ENCODE peak calls at places on chromosome 10, in four cellular contexts. One of them, this sample, is unnamed.

GRCh38 chr10:110629680-110630191 is 14.4 kb upstream of the RBM20 start:
- DNase-seq in fibroblast of the aortic adventitia: peak
- DNase-seq in stimulated activated CD4-positive, alpha-beta T cell treated with anti-CD3 and anti-CD28 coated beads, Interleukin-12 subunit alpha, Interleukin-12 subunit beta, amount 100 ng/mL, for 24 hours: no peak
- DNase-seq in C1 segment of cervical spinal cord: no peak
- DNase-seq in this sample: no peak

GRCh38 chr10:101267336-101267735 is 38.1 kb upstream of the LBX1 start:
- DNase-seq in fibroblast of the aortic adventitia: no peak
- DNase-seq in stimulated activated CD4-positive, alpha-beta T cell treated with anti-CD3 and anti-CD28 coated beads, Interleukin-12 subunit alpha, Interleukin-12 subunit beta, amount 100 ng/mL, for 24 hours: no peak
- DNase-seq in C1 segment of cervical spinal cord: no peak
- DNase-seq in this sample: no peak

GRCh38 chr10:79243211-79244067 is 103.8 kb upstream of the PPIF start:
- DNase-seq in fibroblast of the aortic adventitia: no peak
- DNase-seq in stimulated activated CD4-positive, alpha-beta T cell treated with anti-CD3 and anti-CD28 coated beads, Interleukin-12 subunit alpha, Interleukin-12 subunit beta, amount 100 ng/mL, for 24 hours: peak
- DNase-seq in C1 segment of cervical spinal cord: peak
- DNase-seq in this sample: no peak

GRCh38 chr10:116132716-116133420 is 140.1 kb downstream of the GFRA1 start:
- DNase-seq in fibroblast of the aortic adventitia: no peak
- DNase-seq in stimulated activated CD4-positive, alpha-beta T cell treated with anti-CD3 and anti-CD28 coated beads, Interleukin-12 subunit alpha, Interleukin-12 subunit beta, amount 100 ng/mL, for 24 hours: no peak
- DNase-seq in C1 segment of cervical spinal cord: no peak
- DNase-seq in this sample: no peak

GRCh38 chr10:32367793-32368453 is 21.0 kb upstream of the EPC1 start:
- DNase-seq in fibroblast of the aortic adventitia: peak
- DNase-seq in stimulated activated CD4-positive, alpha-beta T cell treated with anti-CD3 and anti-CD28 coated beads, Interleukin-12 subunit alpha, Interleukin-12 subunit beta, amount 100 ng/mL, for 24 hours: peak
- DNase-seq in C1 segment of cervical spinal cord: peak
- DNase-seq in this sample: peak

GRCh38 chr10:86747796-86748581 is 8.4 kb upstream of the BMPR1A start:
- DNase-seq in fibroblast of the aortic adventitia: no peak
- DNase-seq in stimulated activated CD4-positive, alpha-beta T cell treated with anti-CD3 and anti-CD28 coated beads, Interleukin-12 subunit alpha, Interleukin-12 subunit beta, amount 100 ng/mL, for 24 hours: no peak
- DNase-seq in C1 segment of cervical spinal cord: no peak
- DNase-seq in this sample: no peak

GRCh38 chr10:96843823-96844222 is 11.7 kb downstream of the LCOR start:
- DNase-seq in fibroblast of the aortic adventitia: no peak
- DNase-seq in stimulated activated CD4-positive, alpha-beta T cell treated with anti-CD3 and anti-CD28 coated beads, Interleukin-12 subunit alpha, Interleukin-12 subunit beta, amount 100 ng/mL, for 24 hours: no peak
- DNase-seq in C1 segment of cervical spinal cord: no peak
- DNase-seq in this sample: no peak

GRCh38 chr10:132654708-132655661 is 117.4 kb downstream of the INPP5A start:
- DNase-seq in fibroblast of the aortic adventitia: peak
- DNase-seq in stimulated activated CD4-positive, alpha-beta T cell treated with anti-CD3 and anti-CD28 coated beads, Interleukin-12 subunit alpha, Interleukin-12 subunit beta, amount 100 ng/mL, for 24 hours: peak
- DNase-seq in C1 segment of cervical spinal cord: peak
- DNase-seq in this sample: peak

GRCh38 chr10:17910144-17910789 is 41.5 kb upstream of the SLC39A12 start:
- DNase-seq in fibroblast of the aortic adventitia: peak
- DNase-seq in stimulated activated CD4-positive, alpha-beta T cell treated with anti-CD3 and anti-CD28 coated beads, Interleukin-12 subunit alpha, Interleukin-12 subunit beta, amount 100 ng/mL, for 24 hours: peak
- DNase-seq in C1 segment of cervical spinal cord: no peak
- DNase-seq in this sample: peak

GRCh38 chr10:87518937-87519336 is 14.2 kb downstream of the MINPP1 start:
- DNase-seq in fibroblast of the aortic adventitia: no peak
- DNase-seq in stimulated activated CD4-positive, alpha-beta T cell treated with anti-CD3 and anti-CD28 coated beads, Interleukin-12 subunit alpha, Interleukin-12 subunit beta, amount 100 ng/mL, for 24 hours: no peak
- DNase-seq in C1 segment of cervical spinal cord: no peak
- DNase-seq in this sample: no peak

GRCh38 chr10:44974628-44975431 is 3.8 kb downstream of the DEPP1 start:
- DNase-seq in fibroblast of the aortic adventitia: peak
- DNase-seq in stimulated activated CD4-positive, alpha-beta T cell treated with anti-CD3 and anti-CD28 coated beads, Interleukin-12 subunit alpha, Interleukin-12 subunit beta, amount 100 ng/mL, for 24 hours: peak
- DNase-seq in C1 segment of cervical spinal cord: peak
- DNase-seq in this sample: peak

GRCh38 chr10:124717911-124718734 is 26.1 kb downstream of the FAM53B start:
- DNase-seq in fibroblast of the aortic adventitia: no peak
- DNase-seq in stimulated activated CD4-positive, alpha-beta T cell treated with anti-CD3 and anti-CD28 coated beads, Interleukin-12 subunit alpha, Interleukin-12 subunit beta, amount 100 ng/mL, for 24 hours: peak
- DNase-seq in C1 segment of cervical spinal cord: no peak
- DNase-seq in this sample: peak

GRCh38 chr10:7412482-7413251 is 1.8 kb upstream of the SFMBT2 start:
- DNase-seq in fibroblast of the aortic adventitia: no peak
- DNase-seq in stimulated activated CD4-positive, alpha-beta T cell treated with anti-CD3 and anti-CD28 coated beads, Interleukin-12 subunit alpha, Interleukin-12 subunit beta, amount 100 ng/mL, for 24 hours: no peak
- DNase-seq in C1 segment of cervical spinal cord: peak
- DNase-seq in this sample: no peak

GRCh38 chr10:66799474-66799873 is 126.4 kb upstream of the LRRTM3 start:
- DNase-seq in fibroblast of the aortic adventitia: peak
- DNase-seq in stimulated activated CD4-positive, alpha-beta T cell treated with anti-CD3 and anti-CD28 coated beads, Interleukin-12 subunit alpha, Interleukin-12 subunit beta, amount 100 ng/mL, for 24 hours: no peak
- DNase-seq in C1 segment of cervical spinal cord: no peak
- DNase-seq in this sample: no peak

GRCh38 chr10:126846959-126847358 is 58.3 kb upstream of the DOCK1 start:
- DNase-seq in fibroblast of the aortic adventitia: no peak
- DNase-seq in stimulated activated CD4-positive, alpha-beta T cell treated with anti-CD3 and anti-CD28 coated beads, Interleukin-12 subunit alpha, Interleukin-12 subunit beta, amount 100 ng/mL, for 24 hours: no peak
- DNase-seq in C1 segment of cervical spinal cord: no peak
- DNase-seq in this sample: no peak

GRCh38 chr10:6498771-6499170 is 81.3 kb downstream of the PRKCQ start:
- DNase-seq in fibroblast of the aortic adventitia: no peak
- DNase-seq in stimulated activated CD4-positive, alpha-beta T cell treated with anti-CD3 and anti-CD28 coated beads, Interleukin-12 subunit alpha, Interleukin-12 subunit beta, amount 100 ng/mL, for 24 hours: peak
- DNase-seq in C1 segment of cervical spinal cord: no peak
- DNase-seq in this sample: peak

GRCh38 chr10:104043854-104044253 is 41.8 kb downstream of the COL17A1 start:
- DNase-seq in fibroblast of the aortic adventitia: no peak
- DNase-seq in stimulated activated CD4-positive, alpha-beta T cell treated with anti-CD3 and anti-CD28 coated beads, Interleukin-12 subunit alpha, Interleukin-12 subunit beta, amount 100 ng/mL, for 24 hours: no peak
- DNase-seq in C1 segment of cervical spinal cord: no peak
- DNase-seq in this sample: no peak

GRCh38 chr10:14389981-14390590 is 59.4 kb upstream of the FRMD4A start:
- DNase-seq in fibroblast of the aortic adventitia: no peak
- DNase-seq in stimulated activated CD4-positive, alpha-beta T cell treated with anti-CD3 and anti-CD28 coated beads, Interleukin-12 subunit alpha, Interleukin-12 subunit beta, amount 100 ng/mL, for 24 hours: peak
- DNase-seq in C1 segment of cervical spinal cord: no peak
- DNase-seq in this sample: no peak

GRCh38 chr10:132834891-132835847 is 49.2 kb upstream of the NKX6-2 start:
- DNase-seq in fibroblast of the aortic adventitia: no peak
- DNase-seq in stimulated activated CD4-positive, alpha-beta T cell treated with anti-CD3 and anti-CD28 coated beads, Interleukin-12 subunit alpha, Interleukin-12 subunit beta, amount 100 ng/mL, for 24 hours: no peak
- DNase-seq in C1 segment of cervical spinal cord: no peak
- DNase-seq in this sample: no peak

GRCh38 chr10:51800725-51801455 is 101.5 kb upstream of the CSTF2T start:
- DNase-seq in fibroblast of the aortic adventitia: no peak
- DNase-seq in stimulated activated CD4-positive, alpha-beta T cell treated with anti-CD3 and anti-CD28 coated beads, Interleukin-12 subunit alpha, Interleukin-12 subunit beta, amount 100 ng/mL, for 24 hours: no peak
- DNase-seq in C1 segment of cervical spinal cord: no peak
- DNase-seq in this sample: no peak

GRCh38 chr10:132678436-132679216 is 107.3 kb downstream of the NKX6-2 start:
- DNase-seq in fibroblast of the aortic adventitia: no peak
- DNase-seq in stimulated activated CD4-positive, alpha-beta T cell treated with anti-CD3 and anti-CD28 coated beads, Interleukin-12 subunit alpha, Interleukin-12 subunit beta, amount 100 ng/mL, for 24 hours: no peak
- DNase-seq in C1 segment of cervical spinal cord: no peak
- DNase-seq in this sample: no peak

GRCh38 chr10:76080406-76080805 is 649.0 kb downstream of the LRMDA start:
- DNase-seq in fibroblast of the aortic adventitia: peak
- DNase-seq in stimulated activated CD4-positive, alpha-beta T cell treated with anti-CD3 and anti-CD28 coated beads, Interleukin-12 subunit alpha, Interleukin-12 subunit beta, amount 100 ng/mL, for 24 hours: no peak
- DNase-seq in C1 segment of cervical spinal cord: no peak
- DNase-seq in this sample: no peak

GRCh38 chr10:103736763-103737162 is 118.6 kb downstream of the SH3PXD2A start:
- DNase-seq in fibroblast of the aortic adventitia: no peak
- DNase-seq in stimulated activated CD4-positive, alpha-beta T cell treated with anti-CD3 and anti-CD28 coated beads, Interleukin-12 subunit alpha, Interleukin-12 subunit beta, amount 100 ng/mL, for 24 hours: no peak
- DNase-seq in C1 segment of cervical spinal cord: no peak
- DNase-seq in this sample: peak